ENCODE peak calls at places on chromosomes 12 and 14, in six cellular contexts. K is pancreas; E is gastrocnemius medialis; J is aorta; X is effector memory CD4-positive, alpha-beta T cell; I is IMR-90. O is an unnamed sample. For H3K4me1, the result is how much of the 10 kb centered on the place peaks cover.

GRCh38 chr14:37051680-37052079 is 120.7 kb downstream of the SLC25A21 start:
- DNase-seq in X (no peak), K (peak), I (no peak), E (no peak), J (no peak), O (no peak)

GRCh38 chr12:64001439-64001838 is 156.9 kb downstream of the SRGAP1 start:
- DNase-seq in I (no peak), K (no peak), X (no peak), J (no peak), E (no peak), O (no peak)

GRCh38 chr14:72894623-72895378 is 900 bp upstream of the DPF3 start:
- DNase-seq in J (no peak), K (peak), E (peak), I (no peak), X (no peak), O (peak)

GRCh38 chr14:97005908-97006307 is 208.7 kb downstream of the VRK1 start:
- DNase-seq in K (no peak), J (no peak), E (no peak), I (no peak), X (no peak), O (no peak)

GRCh38 chr14:68757618-68758081 is 35.2 kb downstream of the ZFP36L1 start:
- DNase-seq in E (peak), K (no peak), I (peak), J (peak), X (no peak), O (no peak)

GRCh38 chr14:21647380-21647779 is 6.3 kb upstream of the OR4E2 start:
- DNase-seq in J (no peak), X (no peak), K (no peak), I (peak), E (no peak), O (no peak)

GRCh38 chr12:131830335-131831020 is 2.3 kb downstream of the MMP17 start:
- DNase-seq in X (peak), E (peak), K (peak), J (peak), I (peak), O (no peak)

GRCh38 chr14:72876021-72876709 is 17.7 kb downstream of the DPF3 start:
- DNase-seq in E (no peak), J (no peak), X (no peak), K (no peak), I (no peak), O (no peak)

GRCh38 chr12:53994268-53994690 is 5.7 kb upstream of the HOXC9 start:
- DNase-seq in X (no peak), J (no peak), K (peak), E (no peak), I (no peak), O (no peak)

GRCh38 chr12:112216223-112216622 is 90.9 kb downstream of the TRAFD1 start:
- DNase-seq in K (no peak), X (no peak), I (no peak), E (no peak), J (no peak), O (no peak)

GRCh38 chr12:49873361-49873934 is 30.3 kb downstream of the FAIM2 start:
- DNase-seq in E (no peak), I (peak), J (peak), X (no peak), K (no peak), O (no peak)

DNA sequence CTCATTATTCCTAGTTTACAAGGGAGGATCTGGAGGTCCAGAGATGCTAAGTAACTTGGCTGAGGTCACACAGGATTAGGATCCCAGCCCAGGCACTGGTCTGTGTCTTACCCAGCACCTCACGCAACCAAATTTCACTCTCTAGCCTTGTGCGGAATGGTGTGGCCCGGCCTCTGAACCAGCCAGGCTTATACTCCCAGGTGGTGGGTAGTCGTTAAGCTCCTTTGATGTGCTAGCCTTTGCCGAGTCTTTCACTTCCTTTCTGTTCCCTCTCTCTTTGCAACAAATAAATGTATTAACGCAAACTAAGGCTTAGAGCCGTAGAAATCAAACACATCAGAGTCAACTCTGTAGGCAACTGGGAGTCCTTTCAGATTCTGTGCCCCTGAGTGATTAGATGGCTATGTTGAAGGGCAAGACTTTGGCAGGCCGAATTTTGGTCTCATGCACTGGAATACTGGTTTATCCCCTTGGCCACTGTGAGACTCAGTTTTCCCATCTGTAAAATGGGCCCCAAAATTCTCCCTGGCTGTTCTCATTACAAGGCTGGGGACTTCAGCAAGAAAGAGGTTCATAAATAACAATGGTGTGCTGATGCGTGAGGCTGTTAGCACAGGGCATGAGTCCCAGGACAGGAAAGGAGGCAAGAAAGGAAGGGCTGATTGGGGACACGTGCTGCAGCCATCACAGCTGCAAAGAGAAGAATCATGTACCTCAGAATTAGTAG is 126.3 kb downstream of the AACS start:
- DNase-seq in I (no peak), J (no peak), X (no peak), K (no peak), E (no peak), O (no peak)
- H3K4me1 ChIP-seq in I (under half), J (under half), X (under half), K (under half), E (under half), O (under half)

GRCh38 chr12:14259481-14260010 is 105.9 kb upstream of the ATF7IP start:
- DNase-seq in I (no peak), E (no peak), K (no peak), X (no peak), J (no peak), O (no peak)
- H3K4me3 ChIP-seq in I (no peak), E (peak), K (no peak), X (no peak), J (no peak), O (no peak)

GRCh38 chr14:61472801-61473376 is 151.5 kb downstream of the PRKCH start:
- DNase-seq in J (no peak), X (peak), E (no peak), K (no peak), I (peak), O (peak)
- H3K4me1 ChIP-seq in J (under half), X (half or more), E (half or more), K (under half), I (under half), O (half or more)

GRCh38 chr12:108730337-108731104 is 797 bp downstream of the CORO1C start:
- DNase-seq in J (peak), X (peak), K (peak), E (peak), I (peak), O (peak)
- H3K4me3 ChIP-seq in J (peak), X (peak), K (peak), E (peak), I (peak), O (peak)

GRCh38 chr14:77782202-77782601 is 17.7 kb upstream of the ADCK1 start:
- DNase-seq in J (no peak), E (no peak), X (no peak), K (no peak), I (peak), O (no peak)
- H3K4me1 ChIP-seq in J (under half), E (under half), X (under half), K (under half), I (under half), O (under half)